ENCODE peak calls at places on chromosomes 11 and 22, in five cellular contexts. One of them, this sample, is unnamed.

GRCh38 chr11:116563028-116563712 is 209.6 kb downstream of the BUD13 start:
- DNase-seq in activated T-helper 1 cell treated with Interleukin-2 at 50 U/mL for 16 hours: no peak
- DNase-seq in IMR-90: peak
- DNase-seq in NCI-H1092: peak
- DNase-seq in heart left ventricle: no peak
- DNase-seq in this sample: no peak

GRCh38 chr11:74138572-74138971 is 32.2 kb downstream of the C2CD3 start:
- DNase-seq in NCI-H1092: no peak
- DNase-seq in heart left ventricle: peak
- DNase-seq in IMR-90: peak
- DNase-seq in activated T-helper 1 cell treated with Interleukin-2 at 50 U/mL for 16 hours: no peak
- DNase-seq in this sample: no peak

GRCh38 chr11:20609727-20610707 is 10.6 kb downstream of the SLC6A5 start:
- DNase-seq in IMR-90: peak
- DNase-seq in heart left ventricle: peak
- DNase-seq in activated T-helper 1 cell treated with Interleukin-2 at 50 U/mL for 16 hours: peak
- DNase-seq in NCI-H1092: peak
- DNase-seq in this sample: peak

GRCh38 chr11:43957571-43957970 is 15.1 kb downstream of the C11orf96 start:
- DNase-seq in heart left ventricle: no peak
- DNase-seq in IMR-90: no peak
- DNase-seq in NCI-H1092: no peak
- DNase-seq in activated T-helper 1 cell treated with Interleukin-2 at 50 U/mL for 16 hours: no peak
- DNase-seq in this sample: no peak

GRCh38 chr11:8055836-8056526 is 25.0 kb upstream of the TUB start:
- DNase-seq in heart left ventricle: no peak
- DNase-seq in activated T-helper 1 cell treated with Interleukin-2 at 50 U/mL for 16 hours: no peak
- DNase-seq in NCI-H1092: no peak
- DNase-seq in IMR-90: no peak
- DNase-seq in this sample: no peak

GRCh38 chr22:30837531-30837930 is 131.0 kb downstream of the MORC2 start:
- DNase-seq in heart left ventricle: no peak
- DNase-seq in IMR-90: no peak
- DNase-seq in NCI-H1092: no peak
- DNase-seq in activated T-helper 1 cell treated with Interleukin-2 at 50 U/mL for 16 hours: no peak
- DNase-seq in this sample: no peak

GRCh38 chr11:61645179-61645868 is 34.9 kb upstream of the DAGLA start:
- DNase-seq in activated T-helper 1 cell treated with Interleukin-2 at 50 U/mL for 16 hours: no peak
- DNase-seq in IMR-90: peak
- DNase-seq in heart left ventricle: no peak
- DNase-seq in NCI-H1092: no peak
- DNase-seq in this sample: no peak

GRCh38 chr11:132439711-132440300 is 1069.4 kb downstream of the NTM start:
- DNase-seq in heart left ventricle: no peak
- DNase-seq in activated T-helper 1 cell treated with Interleukin-2 at 50 U/mL for 16 hours: no peak
- DNase-seq in NCI-H1092: no peak
- DNase-seq in IMR-90: no peak
- DNase-seq in this sample: no peak

GRCh38 chr11:130775306-130776043 is 140.8 kb downstream of the SNX19 start:
- DNase-seq in NCI-H1092: no peak
- DNase-seq in IMR-90: peak
- DNase-seq in heart left ventricle: no peak
- DNase-seq in activated T-helper 1 cell treated with Interleukin-2 at 50 U/mL for 16 hours: no peak
- DNase-seq in this sample: no peak

GRCh38 chr22:32596471-32596870 is 121.9 kb downstream of the FBXO7 start:
- DNase-seq in NCI-H1092: no peak
- DNase-seq in activated T-helper 1 cell treated with Interleukin-2 at 50 U/mL for 16 hours: no peak
- DNase-seq in heart left ventricle: no peak
- DNase-seq in IMR-90: no peak
- DNase-seq in this sample: no peak

GRCh38 chr11:30125461-30125860 is 105.4 kb upstream of the FSHB start:
- DNase-seq in IMR-90: no peak
- DNase-seq in heart left ventricle: no peak
- DNase-seq in NCI-H1092: no peak
- DNase-seq in activated T-helper 1 cell treated with Interleukin-2 at 50 U/mL for 16 hours: no peak
- DNase-seq in this sample: peak

GRCh38 chr11:109033627-109034340 is 368.9 kb downstream of the DDX10 start:
- DNase-seq in IMR-90: peak
- DNase-seq in heart left ventricle: no peak
- DNase-seq in activated T-helper 1 cell treated with Interleukin-2 at 50 U/mL for 16 hours: no peak
- DNase-seq in NCI-H1092: no peak
- DNase-seq in this sample: no peak

GRCh38 chr11:134413334-134414035 is 1.4 kb upstream of the B3GAT1 start:
- DNase-seq in IMR-90: no peak
- DNase-seq in activated T-helper 1 cell treated with Interleukin-2 at 50 U/mL for 16 hours: no peak
- DNase-seq in heart left ventricle: no peak
- DNase-seq in NCI-H1092: no peak
- DNase-seq in this sample: no peak

GRCh38 chr11:44711113-44711512 is 15.6 kb upstream of the TSPAN18 start:
- DNase-seq in activated T-helper 1 cell treated with Interleukin-2 at 50 U/mL for 16 hours: no peak
- DNase-seq in heart left ventricle: no peak
- DNase-seq in IMR-90: no peak
- DNase-seq in NCI-H1092: peak
- DNase-seq in this sample: no peak

GRCh38 chr22:42078469-42079318 is 806 bp upstream of the SMDT1 start:
- DNase-seq in IMR-90: no peak
- DNase-seq in activated T-helper 1 cell treated with Interleukin-2 at 50 U/mL for 16 hours: no peak
- DNase-seq in heart left ventricle: no peak
- DNase-seq in NCI-H1092: no peak
- DNase-seq in this sample: no peak

GRCh38 chr11:57158180-57158579 is 23.6 kb upstream of the LRRC55 start:
- DNase-seq in IMR-90: no peak
- DNase-seq in heart left ventricle: no peak
- DNase-seq in NCI-H1092: no peak
- DNase-seq in activated T-helper 1 cell treated with Interleukin-2 at 50 U/mL for 16 hours: no peak
- DNase-seq in this sample: no peak

GRCh38 chr11:95222817-95223216 is 8.2 kb downstream of the SESN3 start:
- DNase-seq in activated T-helper 1 cell treated with Interleukin-2 at 50 U/mL for 16 hours: no peak
- DNase-seq in IMR-90: no peak
- DNase-seq in NCI-H1092: no peak
- DNase-seq in heart left ventricle: no peak
- DNase-seq in this sample: no peak

GRCh38 chr22:28802595-28803087 is 2.3 kb upstream of the XBP1 start:
- DNase-seq in heart left ventricle: no peak
- DNase-seq in NCI-H1092: no peak
- DNase-seq in IMR-90: no peak
- DNase-seq in activated T-helper 1 cell treated with Interleukin-2 at 50 U/mL for 16 hours: no peak
- DNase-seq in this sample: no peak

GRCh38 chr11:6757373-6757967 is 14.3 kb downstream of the OR2AG2 start:
- DNase-seq in IMR-90: peak
- DNase-seq in heart left ventricle: peak
- DNase-seq in activated T-helper 1 cell treated with Interleukin-2 at 50 U/mL for 16 hours: peak
- DNase-seq in NCI-H1092: no peak
- DNase-seq in this sample: peak

GRCh38 chr11:115311949-115312348 is 192.3 kb downstream of the CADM1 start:
- DNase-seq in IMR-90: no peak
- DNase-seq in activated T-helper 1 cell treated with Interleukin-2 at 50 U/mL for 16 hours: no peak
- DNase-seq in NCI-H1092: no peak
- DNase-seq in heart left ventricle: no peak
- DNase-seq in this sample: no peak

GRCh38 chr11:46264030-46264429 is 13.4 kb upstream of the CREB3L1 start:
- DNase-seq in heart left ventricle: no peak
- DNase-seq in activated T-helper 1 cell treated with Interleukin-2 at 50 U/mL for 16 hours: no peak
- DNase-seq in IMR-90: no peak
- DNase-seq in NCI-H1092: no peak
- DNase-seq in this sample: no peak

GRCh38 chr22:18048041-18048440 is 23.7 kb upstream of the MICAL3 start:
- DNase-seq in heart left ventricle: no peak
- DNase-seq in activated T-helper 1 cell treated with Interleukin-2 at 50 U/mL for 16 hours: no peak
- DNase-seq in NCI-H1092: no peak
- DNase-seq in IMR-90: no peak
- DNase-seq in this sample: no peak

GRCh38 chr22:37610480-37611148 is 2.0 kb downstream of the GGA1 start:
- DNase-seq in IMR-90: no peak
- DNase-seq in NCI-H1092: no peak
- DNase-seq in heart left ventricle: no peak
- DNase-seq in activated T-helper 1 cell treated with Interleukin-2 at 50 U/mL for 16 hours: no peak
- DNase-seq in this sample: no peak

GRCh38 chr11:122226810-122227379 is 110.9 kb upstream of the BLID start:
- DNase-seq in IMR-90: no peak
- DNase-seq in activated T-helper 1 cell treated with Interleukin-2 at 50 U/mL for 16 hours: no peak
- DNase-seq in heart left ventricle: no peak
- DNase-seq in NCI-H1092: no peak
- DNase-seq in this sample: no peak

GRCh38 chr11:1082346-1082727 is 7.7 kb downstream of the MUC2 start:
- DNase-seq in IMR-90: no peak
- DNase-seq in NCI-H1092: no peak
- DNase-seq in activated T-helper 1 cell treated with Interleukin-2 at 50 U/mL for 16 hours: no peak
- DNase-seq in heart left ventricle: no peak
- DNase-seq in this sample: no peak

GRCh38 chr11:45655347-45655756 is 10.1 kb downstream of the CHST1 start:
- DNase-seq in activated T-helper 1 cell treated with Interleukin-2 at 50 U/mL for 16 hours: peak
- DNase-seq in heart left ventricle: peak
- DNase-seq in IMR-90: peak
- DNase-seq in NCI-H1092: peak
- DNase-seq in this sample: peak

GRCh38 chr22:38422615-38423511 is 32.1 kb downstream of the KCNJ4 start:
- DNase-seq in NCI-H1092: peak
- DNase-seq in heart left ventricle: no peak
- DNase-seq in IMR-90: no peak
- DNase-seq in activated T-helper 1 cell treated with Interleukin-2 at 50 U/mL for 16 hours: no peak
- DNase-seq in this sample: no peak

GRCh38 chr11:65425105-65425970 is 2.7 kb downstream of the NEAT1 start:
- DNase-seq in NCI-H1092: no peak
- DNase-seq in heart left ventricle: peak
- DNase-seq in IMR-90: peak
- DNase-seq in activated T-helper 1 cell treated with Interleukin-2 at 50 U/mL for 16 hours: peak
- DNase-seq in this sample: no peak

GRCh38 chr11:66291706-66292542 is at the start of gene TMEM151A:
- DNase-seq in NCI-H1092: peak
- DNase-seq in activated T-helper 1 cell treated with Interleukin-2 at 50 U/mL for 16 hours: no peak
- DNase-seq in IMR-90: no peak
- DNase-seq in heart left ventricle: no peak
- DNase-seq in this sample: no peak

GRCh38 chr11:96187779-96188624 is 155.0 kb downstream of the MAML2 start:
- DNase-seq in IMR-90: peak
- DNase-seq in heart left ventricle: no peak
- DNase-seq in NCI-H1092: no peak
- DNase-seq in activated T-helper 1 cell treated with Interleukin-2 at 50 U/mL for 16 hours: no peak
- DNase-seq in this sample: no peak

GRCh38 chr11:92707665-92708064 is 261.8 kb upstream of the MTNR1B start:
- DNase-seq in NCI-H1092: no peak
- DNase-seq in IMR-90: no peak
- DNase-seq in heart left ventricle: no peak
- DNase-seq in activated T-helper 1 cell treated with Interleukin-2 at 50 U/mL for 16 hours: no peak
- DNase-seq in this sample: peak

GRCh38 chr11:106121570-106122320 is 44.3 kb downstream of the AASDHPPT start:
- DNase-seq in IMR-90: no peak
- DNase-seq in heart left ventricle: no peak
- DNase-seq in activated T-helper 1 cell treated with Interleukin-2 at 50 U/mL for 16 hours: no peak
- DNase-seq in NCI-H1092: no peak
- DNase-seq in this sample: no peak

GRCh38 chr11:76799061-76799804 is 16.1 kb downstream of the TSKU start:
- DNase-seq in activated T-helper 1 cell treated with Interleukin-2 at 50 U/mL for 16 hours: peak
- DNase-seq in NCI-H1092: peak
- DNase-seq in IMR-90: peak
- DNase-seq in heart left ventricle: peak
- DNase-seq in this sample: peak

GRCh38 chr11:117143390-117143789 is 697 bp upstream of the PAFAH1B2 start:
- DNase-seq in activated T-helper 1 cell treated with Interleukin-2 at 50 U/mL for 16 hours: no peak
- DNase-seq in heart left ventricle: peak
- DNase-seq in IMR-90: peak
- DNase-seq in NCI-H1092: peak
- DNase-seq in this sample: peak

GRCh38 chr11:72773291-72773690 is 20.6 kb downstream of the STARD10 start:
- DNase-seq in NCI-H1092: no peak
- DNase-seq in activated T-helper 1 cell treated with Interleukin-2 at 50 U/mL for 16 hours: no peak
- DNase-seq in IMR-90: peak
- DNase-seq in heart left ventricle: peak
- DNase-seq in this sample: no peak

This sample was measured in heart right ventricle.